ENCODE peak calls at places on chromosomes 6 and 20, in eight cellular contexts. One of them, this sample, is unnamed.

GRCh38 chr6:155985660-155986138 is 530.1 kb upstream of the NOX3 start:
- DNase-seq in AG04449: no peak
- DNase-seq in activated naive CD4-positive, alpha-beta T cell treated with anti-CD3 and anti-CD28 coated beads, Interleukin-2, amount 50 U/mL, for 72 hours: no peak
- DNase-seq in hypothalamus: no peak
- DNase-seq in NCI-H345: no peak
- DNase-seq in stimulated activated CD4-positive, alpha-beta T cell treated with anti-CD3 and anti-CD28 coated beads, Interleukin-15, amount 100 ng/mL, for 1 hour: no peak
- DNase-seq in epithelial cell of esophagus: no peak
- DNase-seq in GDM1: no peak
- DNase-seq in this sample: no peak

GRCh38 chr6:154604120-154604519 is 93.6 kb upstream of the CNKSR3 start:
- DNase-seq in hypothalamus: no peak
- DNase-seq in epithelial cell of esophagus: no peak
- DNase-seq in NCI-H345: peak; percentile 35
- DNase-seq in GDM1: no peak
- DNase-seq in stimulated activated CD4-positive, alpha-beta T cell treated with anti-CD3 and anti-CD28 coated beads, Interleukin-15, amount 100 ng/mL, for 1 hour: no peak
- DNase-seq in activated naive CD4-positive, alpha-beta T cell treated with anti-CD3 and anti-CD28 coated beads, Interleukin-2, amount 50 U/mL, for 72 hours: no peak
- DNase-seq in AG04449: no peak
- DNase-seq in this sample: no peak

GRCh38 chr6:109069746-109070145 is 24.9 kb downstream of the SESN1 start:
- DNase-seq in epithelial cell of esophagus: peak; percentile 43
- DNase-seq in stimulated activated CD4-positive, alpha-beta T cell treated with anti-CD3 and anti-CD28 coated beads, Interleukin-15, amount 100 ng/mL, for 1 hour: no peak
- DNase-seq in NCI-H345: no peak
- DNase-seq in activated naive CD4-positive, alpha-beta T cell treated with anti-CD3 and anti-CD28 coated beads, Interleukin-2, amount 50 U/mL, for 72 hours: no peak
- DNase-seq in hypothalamus: no peak
- DNase-seq in AG04449: no peak
- DNase-seq in GDM1: no peak
- DNase-seq in this sample: no peak

GRCh38 chr6:135182993-135183531 is 2.0 kb downstream of the MYB start:
- DNase-seq in hypothalamus: no peak
- DNase-seq in stimulated activated CD4-positive, alpha-beta T cell treated with anti-CD3 and anti-CD28 coated beads, Interleukin-15, amount 100 ng/mL, for 1 hour: peak; percentile 63
- DNase-seq in epithelial cell of esophagus: peak; percentile 25
- DNase-seq in AG04449: no peak
- DNase-seq in NCI-H345: peak; percentile 83
- DNase-seq in activated naive CD4-positive, alpha-beta T cell treated with anti-CD3 and anti-CD28 coated beads, Interleukin-2, amount 50 U/mL, for 72 hours: peak; percentile 86
- DNase-seq in GDM1: no peak
- DNase-seq in this sample: no peak

GRCh38 chr20:56373942-56374341 is 15.2 kb downstream of the FAM210B start:
- DNase-seq in NCI-H345: no peak
- DNase-seq in AG04449: peak; percentile 95
- DNase-seq in epithelial cell of esophagus: peak; percentile 95
- DNase-seq in GDM1: no peak
- DNase-seq in hypothalamus: no peak
- DNase-seq in activated naive CD4-positive, alpha-beta T cell treated with anti-CD3 and anti-CD28 coated beads, Interleukin-2, amount 50 U/mL, for 72 hours: no peak
- DNase-seq in stimulated activated CD4-positive, alpha-beta T cell treated with anti-CD3 and anti-CD28 coated beads, Interleukin-15, amount 100 ng/mL, for 1 hour: no peak
- DNase-seq in this sample: peak; percentile 70

GRCh38 chr20:63223121-63223825 is 7.3 kb upstream of the YTHDF1 start:
- DNase-seq in hypothalamus: no peak
- DNase-seq in stimulated activated CD4-positive, alpha-beta T cell treated with anti-CD3 and anti-CD28 coated beads, Interleukin-15, amount 100 ng/mL, for 1 hour: no peak
- DNase-seq in epithelial cell of esophagus: peak; percentile 51
- DNase-seq in NCI-H345: peak; percentile 73
- DNase-seq in activated naive CD4-positive, alpha-beta T cell treated with anti-CD3 and anti-CD28 coated beads, Interleukin-2, amount 50 U/mL, for 72 hours: no peak
- DNase-seq in GDM1: no peak
- DNase-seq in AG04449: no peak
- DNase-seq in this sample: peak; percentile 60

GRCh38 chr6:161476711-161477110 is 202.8 kb upstream of the AGPAT4 start:
- DNase-seq in hypothalamus: no peak
- DNase-seq in GDM1: no peak
- DNase-seq in stimulated activated CD4-positive, alpha-beta T cell treated with anti-CD3 and anti-CD28 coated beads, Interleukin-15, amount 100 ng/mL, for 1 hour: no peak
- DNase-seq in epithelial cell of esophagus: no peak
- DNase-seq in AG04449: no peak
- DNase-seq in activated naive CD4-positive, alpha-beta T cell treated with anti-CD3 and anti-CD28 coated beads, Interleukin-2, amount 50 U/mL, for 72 hours: no peak
- DNase-seq in NCI-H345: no peak
- DNase-seq in this sample: no peak

GRCh38 chr20:58515240-58516212 is at the start of gene APCDD1L:
- DNase-seq in activated naive CD4-positive, alpha-beta T cell treated with anti-CD3 and anti-CD28 coated beads, Interleukin-2, amount 50 U/mL, for 72 hours: no peak
- DNase-seq in AG04449: peak; percentile 41
- DNase-seq in GDM1: no peak
- DNase-seq in hypothalamus: no peak
- DNase-seq in NCI-H345: no peak
- DNase-seq in stimulated activated CD4-positive, alpha-beta T cell treated with anti-CD3 and anti-CD28 coated beads, Interleukin-15, amount 100 ng/mL, for 1 hour: no peak
- DNase-seq in epithelial cell of esophagus: peak; percentile 80
- DNase-seq in this sample: no peak

GRCh38 chr20:62052336-62052841 is 13.3 kb downstream of the TAF4 start:
- DNase-seq in epithelial cell of esophagus: no peak
- DNase-seq in GDM1: no peak
- DNase-seq in NCI-H345: no peak
- DNase-seq in hypothalamus: no peak
- DNase-seq in stimulated activated CD4-positive, alpha-beta T cell treated with anti-CD3 and anti-CD28 coated beads, Interleukin-15, amount 100 ng/mL, for 1 hour: no peak
- DNase-seq in activated naive CD4-positive, alpha-beta T cell treated with anti-CD3 and anti-CD28 coated beads, Interleukin-2, amount 50 U/mL, for 72 hours: no peak
- DNase-seq in AG04449: no peak
- DNase-seq in this sample: no peak

GRCh38 chr20:1467355-1468116 is 887 bp upstream of the NSFL1C start:
- DNase-seq in hypothalamus: no peak
- DNase-seq in activated naive CD4-positive, alpha-beta T cell treated with anti-CD3 and anti-CD28 coated beads, Interleukin-2, amount 50 U/mL, for 72 hours: no peak
- DNase-seq in epithelial cell of esophagus: no peak
- DNase-seq in stimulated activated CD4-positive, alpha-beta T cell treated with anti-CD3 and anti-CD28 coated beads, Interleukin-15, amount 100 ng/mL, for 1 hour: no peak
- DNase-seq in GDM1: peak; percentile 97
- DNase-seq in NCI-H345: no peak
- DNase-seq in AG04449: no peak
- DNase-seq in this sample: no peak

GRCh38 chr6:145012039-145012662 is 723.2 kb downstream of the EPM2A start:
- DNase-seq in hypothalamus: no peak
- DNase-seq in GDM1: no peak
- DNase-seq in activated naive CD4-positive, alpha-beta T cell treated with anti-CD3 and anti-CD28 coated beads, Interleukin-2, amount 50 U/mL, for 72 hours: no peak
- DNase-seq in NCI-H345: no peak
- DNase-seq in epithelial cell of esophagus: peak; percentile 14
- DNase-seq in stimulated activated CD4-positive, alpha-beta T cell treated with anti-CD3 and anti-CD28 coated beads, Interleukin-15, amount 100 ng/mL, for 1 hour: no peak
- DNase-seq in AG04449: no peak
- DNase-seq in this sample: no peak

GRCh38 chr6:141033101-141033500 is 1099.6 kb upstream of the GJE1 start:
- DNase-seq in GDM1: no peak
- DNase-seq in stimulated activated CD4-positive, alpha-beta T cell treated with anti-CD3 and anti-CD28 coated beads, Interleukin-15, amount 100 ng/mL, for 1 hour: no peak
- DNase-seq in epithelial cell of esophagus: peak; percentile 78
- DNase-seq in activated naive CD4-positive, alpha-beta T cell treated with anti-CD3 and anti-CD28 coated beads, Interleukin-2, amount 50 U/mL, for 72 hours: no peak
- DNase-seq in hypothalamus: no peak
- DNase-seq in AG04449: no peak
- DNase-seq in NCI-H345: no peak
- DNase-seq in this sample: no peak

GRCh38 chr6:153058291-153058690 is 55.8 kb upstream of the MTRF1L start:
- DNase-seq in AG04449: no peak
- DNase-seq in epithelial cell of esophagus: peak; percentile 70
- DNase-seq in GDM1: no peak
- DNase-seq in activated naive CD4-positive, alpha-beta T cell treated with anti-CD3 and anti-CD28 coated beads, Interleukin-2, amount 50 U/mL, for 72 hours: no peak
- DNase-seq in stimulated activated CD4-positive, alpha-beta T cell treated with anti-CD3 and anti-CD28 coated beads, Interleukin-15, amount 100 ng/mL, for 1 hour: no peak
- DNase-seq in hypothalamus: no peak
- DNase-seq in NCI-H345: no peak
- DNase-seq in this sample: no peak

GRCh38 chr6:162964703-162965140 is 236.9 kb downstream of the PACRG start:
- DNase-seq in AG04449: peak; percentile 99
- DNase-seq in GDM1: no peak
- DNase-seq in activated naive CD4-positive, alpha-beta T cell treated with anti-CD3 and anti-CD28 coated beads, Interleukin-2, amount 50 U/mL, for 72 hours: no peak
- DNase-seq in epithelial cell of esophagus: peak; percentile 28
- DNase-seq in NCI-H345: no peak
- DNase-seq in stimulated activated CD4-positive, alpha-beta T cell treated with anti-CD3 and anti-CD28 coated beads, Interleukin-15, amount 100 ng/mL, for 1 hour: no peak
- DNase-seq in hypothalamus: no peak
- DNase-seq in this sample: no peak

GRCh38 chr20:37453836-37454235 is 67.2 kb upstream of the NNAT start:
- DNase-seq in NCI-H345: no peak
- DNase-seq in hypothalamus: no peak
- DNase-seq in activated naive CD4-positive, alpha-beta T cell treated with anti-CD3 and anti-CD28 coated beads, Interleukin-2, amount 50 U/mL, for 72 hours: no peak
- DNase-seq in stimulated activated CD4-positive, alpha-beta T cell treated with anti-CD3 and anti-CD28 coated beads, Interleukin-15, amount 100 ng/mL, for 1 hour: no peak
- DNase-seq in epithelial cell of esophagus: no peak
- DNase-seq in AG04449: no peak
- DNase-seq in GDM1: no peak
- DNase-seq in this sample: no peak

GRCh38 chr20:1651268-1651667 is 6.3 kb downstream of the SIRPG start:
- DNase-seq in NCI-H345: no peak
- DNase-seq in GDM1: no peak
- DNase-seq in hypothalamus: no peak
- DNase-seq in stimulated activated CD4-positive, alpha-beta T cell treated with anti-CD3 and anti-CD28 coated beads, Interleukin-15, amount 100 ng/mL, for 1 hour: no peak
- DNase-seq in activated naive CD4-positive, alpha-beta T cell treated with anti-CD3 and anti-CD28 coated beads, Interleukin-2, amount 50 U/mL, for 72 hours: no peak
- DNase-seq in epithelial cell of esophagus: no peak
- DNase-seq in AG04449: no peak
- DNase-seq in this sample: no peak

GRCh38 chr20:21099653-21100589 is 6.2 kb downstream of the LINC00237 start:
- DNase-seq in activated naive CD4-positive, alpha-beta T cell treated with anti-CD3 and anti-CD28 coated beads, Interleukin-2, amount 50 U/mL, for 72 hours: peak; percentile 63
- DNase-seq in NCI-H345: peak; percentile 70
- DNase-seq in stimulated activated CD4-positive, alpha-beta T cell treated with anti-CD3 and anti-CD28 coated beads, Interleukin-15, amount 100 ng/mL, for 1 hour: peak; percentile 16
- DNase-seq in AG04449: no peak
- DNase-seq in hypothalamus: no peak
- DNase-seq in GDM1: no peak
- DNase-seq in epithelial cell of esophagus: peak; percentile 30
- DNase-seq in this sample: no peak

GRCh38 chr20:25465398-25465797 is 57.9 kb downstream of the GINS1 start:
- DNase-seq in epithelial cell of esophagus: no peak
- DNase-seq in NCI-H345: no peak
- DNase-seq in hypothalamus: no peak
- DNase-seq in AG04449: no peak
- DNase-seq in activated naive CD4-positive, alpha-beta T cell treated with anti-CD3 and anti-CD28 coated beads, Interleukin-2, amount 50 U/mL, for 72 hours: no peak
- DNase-seq in stimulated activated CD4-positive, alpha-beta T cell treated with anti-CD3 and anti-CD28 coated beads, Interleukin-15, amount 100 ng/mL, for 1 hour: no peak
- DNase-seq in GDM1: no peak
- DNase-seq in this sample: no peak

GRCh38 chr6:155121699-155122098 is 126.6 kb downstream of the TIAM2 start:
- DNase-seq in hypothalamus: no peak
- DNase-seq in NCI-H345: no peak
- DNase-seq in activated naive CD4-positive, alpha-beta T cell treated with anti-CD3 and anti-CD28 coated beads, Interleukin-2, amount 50 U/mL, for 72 hours: no peak
- DNase-seq in epithelial cell of esophagus: no peak
- DNase-seq in stimulated activated CD4-positive, alpha-beta T cell treated with anti-CD3 and anti-CD28 coated beads, Interleukin-15, amount 100 ng/mL, for 1 hour: no peak
- DNase-seq in AG04449: no peak
- DNase-seq in GDM1: no peak
- DNase-seq in this sample: no peak

GRCh38 chr20:45976132-45976531 is 4.1 kb upstream of the ZNF335 start:
- DNase-seq in AG04449: no peak
- DNase-seq in stimulated activated CD4-positive, alpha-beta T cell treated with anti-CD3 and anti-CD28 coated beads, Interleukin-15, amount 100 ng/mL, for 1 hour: no peak
- DNase-seq in activated naive CD4-positive, alpha-beta T cell treated with anti-CD3 and anti-CD28 coated beads, Interleukin-2, amount 50 U/mL, for 72 hours: no peak
- DNase-seq in hypothalamus: no peak
- DNase-seq in epithelial cell of esophagus: no peak
- DNase-seq in NCI-H345: no peak
- DNase-seq in GDM1: no peak
- DNase-seq in this sample: no peak

GRCh38 chr6:54072708-54073313 is 38.4 kb upstream of the MLIP start:
- DNase-seq in AG04449: no peak
- DNase-seq in epithelial cell of esophagus: no peak
- DNase-seq in GDM1: no peak
- DNase-seq in NCI-H345: no peak
- DNase-seq in stimulated activated CD4-positive, alpha-beta T cell treated with anti-CD3 and anti-CD28 coated beads, Interleukin-15, amount 100 ng/mL, for 1 hour: no peak
- DNase-seq in activated naive CD4-positive, alpha-beta T cell treated with anti-CD3 and anti-CD28 coated beads, Interleukin-2, amount 50 U/mL, for 72 hours: no peak
- DNase-seq in hypothalamus: no peak
- DNase-seq in this sample: no peak

GRCh38 chr6:88494401-88495140 is 328.4 kb upstream of the CNR1 start:
- DNase-seq in AG04449: no peak
- DNase-seq in GDM1: no peak
- DNase-seq in activated naive CD4-positive, alpha-beta T cell treated with anti-CD3 and anti-CD28 coated beads, Interleukin-2, amount 50 U/mL, for 72 hours: no peak
- DNase-seq in stimulated activated CD4-positive, alpha-beta T cell treated with anti-CD3 and anti-CD28 coated beads, Interleukin-15, amount 100 ng/mL, for 1 hour: no peak
- DNase-seq in hypothalamus: no peak
- DNase-seq in epithelial cell of esophagus: no peak
- DNase-seq in NCI-H345: no peak
- DNase-seq in this sample: no peak

GRCh38 chr6:11460001-11460668 is 77.4 kb upstream of the TMEM170B start:
- DNase-seq in epithelial cell of esophagus: peak; percentile 40
- DNase-seq in activated naive CD4-positive, alpha-beta T cell treated with anti-CD3 and anti-CD28 coated beads, Interleukin-2, amount 50 U/mL, for 72 hours: no peak
- DNase-seq in NCI-H345: no peak
- DNase-seq in stimulated activated CD4-positive, alpha-beta T cell treated with anti-CD3 and anti-CD28 coated beads, Interleukin-15, amount 100 ng/mL, for 1 hour: no peak
- DNase-seq in AG04449: no peak
- DNase-seq in GDM1: no peak
- DNase-seq in hypothalamus: no peak
- DNase-seq in this sample: no peak

GRCh38 chr20:52624270-52624669 is 347.9 kb upstream of the TSHZ2 start:
- DNase-seq in NCI-H345: no peak
- DNase-seq in stimulated activated CD4-positive, alpha-beta T cell treated with anti-CD3 and anti-CD28 coated beads, Interleukin-15, amount 100 ng/mL, for 1 hour: no peak
- DNase-seq in epithelial cell of esophagus: no peak
- DNase-seq in GDM1: no peak
- DNase-seq in activated naive CD4-positive, alpha-beta T cell treated with anti-CD3 and anti-CD28 coated beads, Interleukin-2, amount 50 U/mL, for 72 hours: no peak
- DNase-seq in hypothalamus: no peak
- DNase-seq in AG04449: no peak
- DNase-seq in this sample: no peak